ENCODE peak calls at places on chromosome 22, in nine cellular contexts. S is fibroblast of mammary gland; F is activated T-cell treated with anti-CD3 and anti-CD28 coated beads for 1 hour; U is B cell; L is activated naive CD8-positive, alpha-beta T cell treated with anti-CD3 and anti-CD28 coated beads, Interleukin-2, amount 50 U/mL, for 24 hours; V is AG09319; G is activated naive CD4-positive, alpha-beta T cell; D is occipital lobe; X is RWPE1. C is an unnamed sample.

GRCh38 chr22:30940655-30941362 is 27.8 kb downstream of the MORC2 start:
- DNase-seq in S (no peak), F (peak), U (no peak), L (no peak), V (no peak), G (peak), D (no peak), X (no peak), C (no peak)

GRCh38 chr22:46660604-46661201 is 40.5 kb downstream of the GRAMD4 start:
- DNase-seq in S (no peak), F (no peak), U (no peak), L (no peak), V (no peak), G (no peak), D (no peak), X (no peak), C (no peak)

GRCh38 chr22:36052505-36052941 is 23.9 kb upstream of the RBFOX2 start:
- DNase-seq in S (peak), F (no peak), U (no peak), L (peak), V (no peak), G (no peak), D (no peak), X (peak), C (peak)

GRCh38 chr22:33882991-33883390 is 37.3 kb downstream of the LARGE1 start:
- DNase-seq in S (no peak), F (no peak), U (no peak), L (no peak), V (no peak), G (no peak), D (no peak), X (no peak), C (no peak)

GRCh38 chr22:20111689-20112622 is 3.9 kb upstream of the RANBP1 start:
- DNase-seq in S (no peak), F (no peak), U (no peak), L (no peak), V (no peak), G (no peak), D (no peak), X (no peak), C (no peak)

GRCh38 chr22:45589556-45589955 is 82.1 kb upstream of the ATXN10 start:
- DNase-seq in S (no peak), F (no peak), U (no peak), L (no peak), V (no peak), G (no peak), D (no peak), X (no peak), C (no peak)

GRCh38 chr22:47259990-47260389 is 497.5 kb downstream of the TBC1D22A start:
- DNase-seq in S (no peak), F (no peak), U (no peak), L (no peak), V (no peak), G (no peak), D (no peak), X (no peak), C (no peak)

GRCh38 chr22:24697141-24697540 is 77.4 kb downstream of the PIWIL3 start:
- DNase-seq in S (no peak), F (no peak), U (no peak), L (no peak), V (no peak), G (no peak), D (no peak), X (no peak), C (no peak)

GRCh38 chr22:30314918-30315317 is 11.8 kb downstream of the TBC1D10A start:
- DNase-seq in S (no peak), F (no peak), U (no peak), L (peak), V (no peak), G (no peak), D (no peak), X (no peak), C (peak)

GRCh38 chr22:23203452-23204124 is 23.3 kb downstream of the BCR start:
- DNase-seq in S (no peak), F (no peak), U (no peak), L (no peak), V (no peak), G (no peak), D (no peak), X (no peak), C (no peak)

GRCh38 chr22:24402460-24403192 is 24.8 kb upstream of the ADORA2A start:
- DNase-seq in S (peak), F (no peak), U (no peak), L (no peak), V (peak), G (no peak), D (peak), X (peak), C (peak)

GRCh38 chr22:36467946-36468345 is 13.5 kb downstream of the TXN2 start:
- DNase-seq in S (peak), F (no peak), U (no peak), L (peak), V (peak), G (no peak), D (no peak), X (peak), C (peak)

GRCh38 chr22:45230026-45230845 is 10.5 kb downstream of the KIAA0930 start:
- DNase-seq in S (no peak), F (no peak), U (no peak), L (no peak), V (no peak), G (no peak), D (no peak), X (no peak), C (no peak)

GRCh38 chr22:45516923-45517675 is 14.4 kb downstream of the FBLN1 start:
- DNase-seq in S (peak), F (no peak), U (no peak), L (no peak), V (no peak), G (no peak), D (no peak), X (no peak), C (peak)

GRCh38 chr22:36442506-36443197 is 38.8 kb downstream of the TXN2 start:
- DNase-seq in S (no peak), F (no peak), U (no peak), L (no peak), V (no peak), G (no peak), D (no peak), X (no peak), C (no peak)

GRCh38 chr22:30288414-30289125 is 735 bp downstream of the CASTOR1 start:
- DNase-seq in S (no peak), F (no peak), U (no peak), L (no peak), V (no peak), G (no peak), D (no peak), X (no peak), C (no peak)

GRCh38 chr22:30694171-30694637 is 470 bp upstream of the OSBP2 start:
- DNase-seq in S (peak), F (peak), U (peak), L (peak), V (no peak), G (peak), D (peak), X (peak), C (no peak)

GRCh38 chr22:21029486-21030025 is 2.8 kb downstream of the SLC7A4 start:
- DNase-seq in S (no peak), F (no peak), U (no peak), L (no peak), V (no peak), G (no peak), D (no peak), X (no peak), C (no peak)

GRCh38 chr22:42769574-42770447 is 49.1 kb upstream of the A4GALT start:
- DNase-seq in S (peak), F (no peak), U (peak), L (no peak), V (peak), G (no peak), D (no peak), X (no peak), C (peak)

GRCh38 chr22:22938672-22939536 is 51.3 kb downstream of the IGLL5 start:
- DNase-seq in S (no peak), F (no peak), U (peak), L (no peak), V (no peak), G (no peak), D (no peak), X (no peak), C (no peak)

GRCh38 chr22:44685384-44686056 is 16.5 kb upstream of the PRR5 start:
- DNase-seq in S (peak), F (peak), U (peak), L (peak), V (no peak), G (peak), D (no peak), X (peak), C (no peak)

GRCh38 chr22:23458663-23459541 is 121.2 kb downstream of the IGLL1 start:
- DNase-seq in S (no peak), F (no peak), U (no peak), L (no peak), V (no peak), G (no peak), D (no peak), X (no peak), C (peak)

GRCh38 chr22:50327711-50328019 is 853 bp upstream of the DENND6B start:
- DNase-seq in S (no peak), F (no peak), U (no peak), L (no peak), V (no peak), G (no peak), D (no peak), X (no peak), C (no peak)

GRCh38 chr22:33853200-33854097 is 66.8 kb downstream of the LARGE1 start:
- DNase-seq in S (peak), F (no peak), U (peak), L (peak), V (peak), G (no peak), D (peak), X (no peak), C (peak)